ENCODE peak calls at places on chromosomes 7 and 10, in seven cellular contexts. Z, Y, K, L, X, P and M are unnamed samples.

GRCh38 chr7:57427146-57427545 is 22.8 kb upstream of the ZNF716 start:
- DNase-seq in X (no peak), L (no peak), P (no peak), Z (no peak), K (no peak), Y (no peak), M (no peak)

GRCh38 chr7:31051598-31052503 is at the start of gene ADCYAP1R1:
- DNase-seq in X (no peak), L (peak; percentile 48), P (no peak), K (no peak), Y (no peak), Z (peak; percentile 45), M (no peak)

GRCh38 chr10:133123746-133124356 is 36.1 kb downstream of the ADGRA1 start:
- DNase-seq in Y (no peak), P (no peak), Z (no peak), L (no peak), K (no peak), X (no peak), M (no peak)

GRCh38 chr7:47371317-47371716 is 210.6 kb downstream of the TNS3 start:
- DNase-seq in L (no peak), Z (no peak), P (peak; percentile 5), X (no peak), K (no peak), Y (no peak), M (no peak)

GRCh38 chr7:148888300-148888699 is 4.2 kb upstream of the EZH2 start:
- DNase-seq in P (no peak), Y (no peak), K (no peak), X (no peak), Z (no peak), L (no peak), M (no peak)

GRCh38 chr10:119313645-119314044 is 106.3 kb downstream of the GRK5 start:
- DNase-seq in P (no peak), X (peak; percentile 78), L (no peak), K (no peak), Y (peak; percentile 84), Z (no peak), M (no peak)

GRCh38 chr7:92785923-92786322 is 50.5 kb downstream of the CDK6 start:
- DNase-seq in P (no peak), X (no peak), K (peak; percentile 84), L (no peak), Y (no peak), Z (no peak), M (no peak)

GRCh38 chr10:124447741-124448466 is 1.9 kb downstream of the NKX1-2 start:
- DNase-seq in Y (no peak), X (no peak), K (no peak), L (no peak), Z (peak; percentile 42), P (no peak), M (no peak)

GRCh38 chr7:30797294-30798040 is 26.2 kb downstream of the MINDY4 start:
- DNase-seq in P (no peak), L (no peak), Z (no peak), Y (no peak), X (no peak), K (no peak), M (no peak)

GRCh38 chr10:104307576-104308438 is 30.5 kb downstream of the ITPRIP start:
- DNase-seq in Z (no peak), K (peak; percentile 62), X (no peak), L (no peak), P (no peak), Y (no peak), M (no peak)

GRCh38 chr10:12344375-12345110 is 4.8 kb upstream of the CAMK1D start:
- DNase-seq in P (no peak), K (no peak), L (no peak), Y (no peak), Z (no peak), X (no peak), M (no peak)

GRCh38 chr10:94549221-94549620 is 3.6 kb downstream of the HELLS start:
- DNase-seq in X (no peak), K (no peak), L (no peak), Z (no peak), Y (no peak), P (no peak), M (no peak)

GRCh38 chr7:67950321-67951083 is 953.9 kb downstream of the TYW1 start:
- DNase-seq in K (no peak), Y (no peak), Z (no peak), L (no peak), X (no peak), P (no peak), M (no peak)

GRCh38 chr7:5545529-5545928 is 121.9 kb upstream of the TNRC18 start:
- DNase-seq in X (no peak), Z (no peak), Y (no peak), L (no peak), K (no peak), P (no peak), M (no peak)

GRCh38 chr10:82377608-82378007 is 502.6 kb downstream of the NRG3 start:
- DNase-seq in Z (no peak), K (peak; percentile 1), P (no peak), L (no peak), Y (no peak), X (no peak), M (no peak)

GRCh38 chr7:18320422-18320821 is 175.1 kb upstream of the HDAC9 start:
- DNase-seq in P (peak; percentile 42), L (no peak), Y (no peak), Z (no peak), X (no peak), K (peak; percentile 4), M (no peak)

GRCh38 chr10:63369711-63370110 is 96.1 kb downstream of the JMJD1C start:
- DNase-seq in X (no peak), Y (no peak), Z (no peak), L (no peak), K (no peak), P (no peak), M (no peak)

GRCh38 chr7:74288034-74288881 is 949 bp upstream of the CLIP2 start:
- DNase-seq in L (no peak), K (peak; percentile 16), P (no peak), X (no peak), Z (no peak), Y (peak; percentile 50), M (no peak)

DNA sequence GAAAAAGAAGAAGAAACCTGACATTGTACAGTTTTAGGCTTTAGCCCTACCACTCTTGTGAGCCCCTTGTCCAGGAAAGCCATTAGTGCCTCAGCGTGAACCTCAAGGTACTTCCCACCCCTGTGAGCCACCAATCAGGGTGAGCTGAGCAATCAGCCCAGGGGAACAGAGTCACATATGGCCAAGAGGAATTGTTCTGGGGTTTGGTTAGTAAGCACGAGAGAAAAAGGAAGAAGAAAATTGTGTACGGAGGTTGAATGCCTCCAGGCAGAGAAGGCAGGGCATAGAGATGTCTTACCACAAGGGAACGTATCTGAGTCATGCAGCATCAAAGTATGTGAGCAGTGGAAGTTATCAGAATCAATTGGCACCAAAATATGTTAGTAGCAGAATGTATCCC is 33.0 kb upstream of the ARHGAP12 start:
- DNase-seq in P (peak; percentile 89), Y (no peak), Z (no peak), L (no peak), X (no peak), K (peak; percentile 85), M (no peak)
- TF ChIP-seq CTCF in P (no peak), Y (no peak), Z (no peak), L (no peak), X (no peak), K (no peak), M (no peak)

DNA sequence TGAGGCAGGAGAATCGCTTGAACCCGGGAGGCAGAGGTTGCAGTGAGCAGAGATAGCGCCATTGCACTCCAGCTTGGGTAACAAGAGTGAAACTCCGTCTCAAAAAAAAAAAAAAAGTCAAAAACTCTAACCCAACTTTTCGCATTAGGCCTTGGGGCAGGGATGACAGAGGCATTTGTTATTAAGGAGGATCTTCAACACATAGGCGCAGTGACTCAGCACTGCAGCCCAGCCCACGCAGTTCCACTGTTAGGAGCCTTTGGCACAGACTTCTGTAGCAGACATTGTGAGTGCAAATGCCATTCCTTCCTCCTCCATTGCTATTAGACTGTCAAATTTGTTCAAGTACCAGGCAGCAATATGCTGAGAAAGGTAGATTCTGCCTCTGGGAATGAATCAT is 43.1 kb upstream of the KLHL7 start:
- DNase-seq in L (no peak), X (no peak), Z (no peak), K (peak; percentile 85), Y (no peak), P (peak; percentile 30), M (no peak)
- TF ChIP-seq CTCF in L (no peak), X (no peak), Z (no peak), K (no peak), Y (no peak), P (no peak), M (no peak)

GRCh38 chr7:3670898-3671297 is 369.8 kb downstream of the SDK1 start:
- DNase-seq in Y (no peak), K (no peak), L (no peak), Z (no peak), X (no peak), P (no peak), M (no peak)

GRCh38 chr7:3668743-3669142 is 367.7 kb downstream of the SDK1 start:
- DNase-seq in Y (no peak), L (no peak), P (no peak), Z (no peak), K (no peak), X (no peak), M (no peak)

GRCh38 chr7:3678411-3678810 is 377.4 kb downstream of the SDK1 start:
- DNase-seq in P (no peak), K (no peak), Z (no peak), X (no peak), Y (no peak), L (no peak), M (no peak)

DNA sequence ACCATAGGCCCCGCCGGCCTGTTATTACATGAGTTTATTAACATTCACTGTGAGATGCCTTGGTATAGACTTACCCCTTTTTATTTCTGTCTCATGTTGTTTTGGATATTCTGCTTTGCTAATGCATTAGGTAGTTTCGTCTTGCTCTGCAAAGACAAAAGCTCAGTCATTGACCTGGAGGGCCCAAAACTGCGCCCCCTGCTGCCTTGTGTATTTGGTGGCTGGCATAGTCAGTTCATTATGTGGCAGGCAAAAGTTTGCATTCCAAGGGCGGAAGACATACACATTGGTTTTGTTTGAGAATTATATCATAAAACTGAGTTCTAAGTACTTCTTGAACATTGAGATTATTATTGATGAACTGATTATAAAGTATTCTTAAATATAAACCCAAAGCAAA is 372.5 kb downstream of the SDK1 start:
- DNase-seq in K (peak; percentile 10), Z (no peak), Y (no peak), P (peak; percentile 42), X (no peak), L (peak; percentile 27), M (no peak)
- TF ChIP-seq CTCF in K (peak; percentile 50), Z (peak; percentile 40), Y (peak; percentile 20), P (peak; percentile 68), X (no peak), L (peak; percentile 54), M (peak; percentile 30)

DNA sequence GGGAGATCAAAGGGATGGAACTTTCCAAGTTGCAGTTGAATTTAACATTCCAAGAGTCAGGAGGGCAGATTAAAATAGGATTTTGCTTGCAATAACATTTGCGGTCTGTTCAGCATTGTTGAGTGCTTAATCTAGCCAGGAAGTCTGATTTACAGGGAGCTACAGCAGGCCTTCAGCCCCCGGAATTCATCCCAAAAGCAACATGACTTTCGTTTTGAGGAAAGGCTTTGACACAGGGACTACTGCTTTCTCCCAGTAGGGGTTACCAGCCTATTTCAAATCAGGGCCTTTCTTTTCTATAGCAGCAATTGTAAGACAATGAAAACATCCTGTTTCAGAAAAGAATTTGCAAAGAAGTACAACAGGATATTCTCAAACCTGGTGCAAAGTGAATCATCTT is 279.7 kb upstream of the PITRM1 start:
- DNase-seq in Y (no peak), L (no peak), X (no peak), Z (no peak), P (peak; percentile 25), K (peak; percentile 98), M (peak; percentile 85)
- TF ChIP-seq CTCF in Y (peak; percentile 16), L (peak; percentile 49), X (no peak), Z (no peak), P (no peak), K (peak; percentile 73), M (peak; percentile 60)